ENCODE peak calls at places on chromosomes 13 and 19, in ten cellular contexts. L is dorsolateral prefrontal cortex, O is NCI-H510A treated with DMSO at 0.1 percent for 48 hours, F is hepatocyte, N is HT1080, T is activated T-cell treated with anti-CD3 and anti-CD28 coated beads for 1 hour, X is nucleus accumbens, Z is fibroblast of lung, S is smooth muscle cell of the brain vasculature, K is Daoy. Y is an unnamed sample.

GRCh38 chr19:8532170-8532569 is 18.2 kb upstream of the ZNF414 start:
- DNase-seq in L (no peak), Z (no peak), X (no peak), N (no peak), S (no peak), T (no peak), K (no peak), F (no peak), O (no peak), Y (no peak)

GRCh38 chr13:112690242-112690943 is 555 bp downstream of the ATP11A start:
- DNase-seq in K (no peak), Z (peak), X (no peak), L (peak), F (peak), T (no peak), N (no peak), O (peak), S (no peak), Y (peak)

GRCh38 chr13:41244555-41244954 is 18.8 kb downstream of the MTRF1 start:
- DNase-seq in S (no peak), Z (no peak), O (no peak), T (no peak), N (no peak), L (no peak), X (no peak), K (no peak), F (no peak), Y (no peak)

GRCh38 chr19:2436926-2437325 is 9.5 kb upstream of the TIMM13 start:
- DNase-seq in T (no peak), Z (no peak), S (no peak), X (no peak), K (no peak), O (no peak), L (no peak), F (no peak), N (no peak), Y (no peak)

GRCh38 chr19:31676271-31677004 is 327.2 kb upstream of the TSHZ3 start:
- DNase-seq in K (peak), N (peak), X (no peak), O (no peak), T (no peak), Z (peak), F (peak), L (no peak), S (no peak), Y (no peak)

GRCh38 chr19:10817291-10818038 is 18.5 kb downstream of the TMED1 start:
- DNase-seq in S (peak), F (peak), O (no peak), T (no peak), X (no peak), L (no peak), Z (peak), N (no peak), K (peak), Y (no peak)

GRCh38 chr19:37970699-37971098 is 63.7 kb downstream of the SIPA1L3 start:
- DNase-seq in X (no peak), Z (no peak), T (no peak), L (no peak), K (no peak), N (no peak), F (no peak), O (no peak), S (no peak), Y (no peak)

GRCh38 chr13:114154476-114154875 is 22.1 kb upstream of the RASA3 start:
- DNase-seq in K (no peak), F (no peak), T (no peak), L (no peak), N (no peak), X (no peak), O (no peak), S (no peak), Z (no peak), Y (no peak)

GRCh38 chr19:1864480-1865171 is 1.2 kb upstream of the KLF16 start:
- DNase-seq in S (no peak), F (peak), N (peak), Z (peak), L (peak), X (peak), K (peak), O (peak), T (peak), Y (peak)

GRCh38 chr19:7533281-7533819 is 2.2 kb upstream of the PNPLA6 start:
- DNase-seq in L (peak), T (no peak), F (no peak), X (peak), O (no peak), N (no peak), Z (peak), K (peak), S (no peak), Y (no peak)

GRCh38 chr13:42752731-42753130 is 28.7 kb upstream of the FAM216B start:
- DNase-seq in X (no peak), Z (no peak), N (no peak), T (no peak), F (no peak), O (no peak), K (no peak), S (no peak), L (no peak), Y (no peak)

GRCh38 chr19:37594982-37595382 is 306 bp downstream of the ZNF540 start:
- DNase-seq in O (no peak), F (peak), S (no peak), N (no peak), T (peak), Z (peak), L (peak), X (peak), K (peak), Y (no peak)

GRCh38 chr19:7989071-7989575 is 16.3 kb downstream of the ELAVL1 start:
- DNase-seq in O (no peak), X (no peak), Z (peak), L (no peak), N (no peak), S (no peak), K (no peak), F (no peak), T (no peak), Y (no peak)

GRCh38 chr13:93364166-93364565 is 137.6 kb downstream of the GPC6 start:
- DNase-seq in T (no peak), Z (peak), X (no peak), S (no peak), K (no peak), O (no peak), N (peak), F (no peak), L (no peak), Y (no peak)

GRCh38 chr19:33948651-33949335 is 152.1 kb downstream of the KCTD15 start:
- DNase-seq in F (no peak), N (no peak), S (no peak), O (no peak), L (no peak), T (no peak), Z (no peak), K (no peak), X (no peak), Y (no peak)

GRCh38 chr19:17246681-17247425 is 1.1 kb upstream of the NR2F6 start:
- DNase-seq in N (peak), L (no peak), S (no peak), K (peak), X (no peak), T (no peak), O (peak), Z (peak), F (peak), Y (no peak)

GRCh38 chr19:1091544-1092175 is 3.5 kb downstream of the POLR2E start:
- DNase-seq in S (no peak), T (no peak), O (no peak), Z (no peak), N (no peak), L (no peak), F (no peak), K (no peak), X (no peak), Y (no peak)

GRCh38 chr19:43798546-43799409 is 3.5 kb downstream of the LYPD5 start:
- DNase-seq in O (peak), Z (peak), S (no peak), L (peak), X (peak), F (peak), N (no peak), K (peak), T (peak), Y (no peak)

GRCh38 chr13:33251131-33251629 is 34.4 kb downstream of the STARD13 start:
- DNase-seq in L (no peak), N (peak), X (no peak), T (no peak), K (peak), F (peak), Z (peak), O (no peak), S (peak), Y (no peak)

GRCh38 chr19:11087870-11088507 is 1.3 kb upstream of the LDLR start:
- DNase-seq in K (no peak), N (no peak), Z (no peak), O (no peak), T (no peak), X (no peak), L (no peak), F (no peak), S (no peak), Y (no peak)

GRCh38 chr13:20506676-20507075 is 19.0 kb downstream of the CRYL1 start:
- DNase-seq in K (no peak), O (no peak), Z (no peak), T (no peak), L (no peak), N (no peak), S (no peak), X (no peak), F (no peak), Y (no peak)

GRCh38 chr19:52963229-52963760 is 614 bp upstream of the ZNF816 start:
- DNase-seq in O (no peak), K (no peak), N (no peak), F (peak), T (no peak), L (no peak), S (no peak), Z (no peak), X (no peak), Y (peak)

GRCh38 chr13:50708461-50708860 is 135.0 kb downstream of the DLEU7 start:
- DNase-seq in N (no peak), L (no peak), O (no peak), S (no peak), K (no peak), X (no peak), T (no peak), Z (no peak), F (no peak), Y (no peak)

GRCh38 chr19:50821622-50822021 is 2.0 kb downstream of the KLK1 start:
- DNase-seq in S (no peak), F (no peak), O (no peak), X (no peak), Z (no peak), N (no peak), L (no peak), K (no peak), T (no peak), Y (no peak)

GRCh38 chr13:50521750-50522149 is 321.7 kb downstream of the DLEU7 start:
- DNase-seq in X (no peak), O (no peak), T (no peak), L (no peak), K (no peak), Z (peak), S (no peak), N (no peak), F (peak), Y (no peak)

GRCh38 chr19:17220207-17220758 is 5.1 kb downstream of the USE1 start:
- DNase-seq in L (no peak), F (peak), N (peak), T (no peak), X (peak), Z (peak), K (peak), O (no peak), S (no peak), Y (no peak)

GRCh38 chr13:110028838-110029621 is 242.6 kb upstream of the IRS2 start:
- DNase-seq in Z (no peak), K (no peak), T (no peak), X (no peak), O (no peak), N (no peak), S (no peak), F (no peak), L (no peak), Y (no peak)

GRCh38 chr19:1076951-1077350 is 10.0 kb downstream of the ARHGAP45 start:
- DNase-seq in Z (no peak), T (peak), L (peak), F (no peak), X (peak), N (peak), K (peak), O (no peak), S (no peak), Y (peak)

GRCh38 chr19:2289714-2290435 is 7.9 kb upstream of the PEAK3 start:
- DNase-seq in T (peak), O (no peak), X (no peak), S (no peak), L (no peak), Z (no peak), N (no peak), K (no peak), F (no peak), Y (peak)

GRCh38 chr13:112592647-112593046 is 4.7 kb upstream of the TUBGCP3 start:
- DNase-seq in K (no peak), S (no peak), L (no peak), O (no peak), X (no peak), N (no peak), Z (no peak), T (no peak), F (no peak), Y (no peak)

GRCh38 chr13:45875951-45876350 is 24.4 kb upstream of the SIAH3 start:
- DNase-seq in O (no peak), F (no peak), X (peak), K (no peak), S (no peak), Z (no peak), L (no peak), T (no peak), N (no peak), Y (no peak)

GRCh38 chr13:71240906-71241305 is 626.1 kb downstream of the DACH1 start:
- DNase-seq in Z (peak), F (peak), N (no peak), S (no peak), X (no peak), K (no peak), L (no peak), T (no peak), O (no peak), Y (no peak)

GRCh38 chr13:95955255-95955654 is 97.9 kb downstream of the UGGT2 start:
- DNase-seq in F (no peak), L (no peak), Z (no peak), T (no peak), N (no peak), S (no peak), K (no peak), O (no peak), X (no peak), Y (no peak)

GRCh38 chr13:97448503-97449251 is 14.7 kb downstream of the RAP2A start:
- DNase-seq in L (no peak), K (no peak), O (no peak), Z (no peak), N (no peak), S (no peak), F (no peak), T (no peak), X (no peak), Y (no peak)

GRCh38 chr13:38686635-38687245 is at the start of gene FREM2:
- DNase-seq in N (peak), K (peak), O (peak), Z (peak), T (no peak), S (no peak), X (peak), L (no peak), F (peak), Y (no peak)